ENCODE peak calls at places on chromosome 4, in five cellular contexts. K is PC-3, N is GM23248, A is MM.1S, C is mammary epithelial cell. G is an unnamed sample.

GRCh38 chr4:89640620-89641366 is 196.2 kb downstream of the SNCA start:
- DNase-seq in C (peak; percentile 14), K (peak; percentile 10), A (peak; percentile 39), N (peak; percentile 82), G (peak; percentile 96)

GRCh38 chr4:168501407-168501806 is 4.6 kb downstream of the PALLD start:
- DNase-seq in N (no peak), A (no peak), K (peak; percentile 89), C (no peak), G (no peak)

GRCh38 chr4:26999689-27000088 is 139.0 kb downstream of the STIM2 start:
- DNase-seq in C (no peak), K (no peak), A (no peak), N (no peak), G (no peak)

GRCh38 chr4:41661447-41662076 is 87.0 kb downstream of the PHOX2B start:
- DNase-seq in A (peak; percentile 19), N (peak; percentile 62), K (peak; percentile 67), C (peak; percentile 19), G (peak; percentile 58)

GRCh38 chr4:6516281-6516680 is 43.9 kb upstream of the PPP2R2C start:
- DNase-seq in N (no peak), K (no peak), A (no peak), C (no peak), G (no peak)

GRCh38 chr4:188053302-188053701 is 56.1 kb downstream of the TRIML2 start:
- DNase-seq in N (no peak), A (no peak), C (no peak), K (no peak), G (peak; percentile 16)

GRCh38 chr4:55549888-55550287 is 3.2 kb upstream of the CLOCK start:
- DNase-seq in K (peak; percentile 99), C (peak; percentile 97), A (no peak), N (peak; percentile 86), G (no peak)

GRCh38 chr4:94516999-94517398 is 65.3 kb downstream of the PDLIM5 start:
- DNase-seq in N (peak; percentile 48), K (peak; percentile 83), A (no peak), C (peak; percentile 83), G (no peak)

GRCh38 chr4:161178310-161178709 is 985.5 kb downstream of the FSTL5 start:
- DNase-seq in K (no peak), A (no peak), N (no peak), C (no peak), G (no peak)

GRCh38 chr4:122707503-122707902 is 25.0 kb upstream of the BBS12 start:
- DNase-seq in K (no peak), N (no peak), C (no peak), A (no peak), G (no peak)

GRCh38 chr4:174873931-174874330 is 44.2 kb upstream of the ADAM29 start:
- DNase-seq in A (peak; percentile 31), K (peak; percentile 63), C (no peak), N (peak; percentile 18), G (peak; percentile 41)

GRCh38 chr4:7000421-7001176 is 42.6 kb upstream of the TADA2B start:
- DNase-seq in K (no peak), N (no peak), C (no peak), A (no peak), G (no peak)

GRCh38 chr4:176575141-176575731 is 217.5 kb downstream of the VEGFC start:
- DNase-seq in N (peak; percentile 26), K (no peak), C (no peak), A (no peak), G (no peak)

GRCh38 chr4:27930976-27931375 is 1070.3 kb downstream of the STIM2 start:
- DNase-seq in A (no peak), K (no peak), C (no peak), N (no peak), G (no peak)

DNA sequence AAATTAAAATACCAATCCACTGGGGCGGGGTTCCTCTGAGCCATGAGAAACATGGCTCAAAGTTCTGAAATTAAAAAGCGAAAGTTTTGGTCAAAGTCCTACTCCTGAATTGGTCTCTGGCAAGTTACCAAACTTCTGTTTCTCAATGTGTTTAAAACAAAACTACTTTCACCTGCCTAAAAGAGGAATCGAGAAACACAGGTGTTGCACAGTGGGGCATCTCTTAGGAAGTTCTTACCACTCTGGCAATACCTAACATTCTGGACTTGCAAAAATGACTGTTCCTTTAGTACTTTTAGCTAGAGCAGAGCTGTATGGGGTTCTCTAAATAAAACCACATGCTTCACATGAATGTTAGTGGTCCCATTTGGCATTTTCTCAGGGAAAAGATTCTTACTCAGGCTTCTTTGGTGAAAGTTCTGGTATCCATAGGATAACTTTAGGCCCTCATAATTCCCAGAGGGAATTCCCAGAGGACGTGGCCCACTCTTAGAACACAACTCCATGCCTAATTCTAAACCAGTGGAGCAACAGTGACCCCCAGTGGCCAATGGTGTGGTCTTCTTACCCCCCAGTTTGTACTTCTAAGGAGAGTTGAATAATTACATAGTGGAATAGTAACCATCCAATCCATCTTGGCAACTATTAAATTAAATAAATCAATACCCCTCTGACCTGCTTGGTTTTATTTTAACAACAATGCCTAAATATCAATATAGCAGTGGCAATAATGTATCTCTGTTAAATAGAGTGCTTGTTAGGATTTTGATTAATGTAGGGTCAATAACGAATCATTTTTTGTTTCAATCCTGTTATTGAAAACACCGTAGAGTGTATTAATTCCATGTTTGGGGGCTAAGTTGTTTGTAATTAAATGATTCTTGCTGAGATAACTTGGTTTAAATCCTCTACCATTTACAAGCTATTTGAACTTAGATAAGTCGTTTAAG is 21.9 kb downstream of the BMP3 start:
- DNase-seq in A (peak; percentile 96), C (peak; percentile 26), N (peak; percentile 61), K (peak; percentile 74), G (peak; percentile 82)
- TF ChIP-seq EZH2 in A (no peak), C (no peak), N (no peak), K (no peak), G (no peak)

DNA sequence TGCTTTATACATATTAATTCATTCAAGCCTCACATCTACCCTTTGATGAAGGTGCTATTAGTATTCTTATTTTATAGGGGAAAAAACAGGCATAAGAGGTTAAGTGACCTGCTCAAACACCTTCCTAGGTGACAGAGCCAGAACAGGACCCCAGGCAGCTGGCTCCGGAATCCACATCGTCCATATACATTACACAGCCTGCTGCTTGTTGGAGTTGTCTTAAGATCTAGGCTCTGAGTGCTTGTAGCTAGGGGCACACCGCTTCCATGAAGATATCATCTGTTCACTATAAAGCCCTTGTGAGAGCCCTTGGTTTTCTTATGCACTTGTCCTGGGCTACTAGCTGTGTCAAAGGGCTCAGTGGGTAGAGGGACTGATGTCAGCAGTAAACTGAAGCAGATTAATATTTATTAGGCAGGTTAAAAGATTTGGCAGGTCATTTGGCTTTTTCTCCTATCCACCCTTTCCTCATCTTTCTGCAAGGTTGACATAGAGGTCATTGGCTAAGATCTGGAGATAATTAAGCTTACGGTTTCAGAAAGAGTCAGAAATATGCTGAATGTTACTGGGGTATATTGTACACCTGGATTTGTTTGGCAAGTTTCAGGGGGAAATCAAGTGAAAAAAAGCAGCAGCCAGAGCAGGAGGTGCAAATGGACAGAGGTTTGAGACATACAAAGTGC is 195.4 kb downstream of the SOWAHB start:
- DNase-seq in N (no peak), K (no peak), A (peak; percentile 60), C (no peak), G (no peak)
- H3K27ac ChIP-seq in N (peak overlapping the region; percentile 53), K (peak overlapping the region; percentile 99), A (peak overlapping the region; percentile 77), C (peak overlapping the region; percentile 92), G (no peak overlapping the region)

DNA sequence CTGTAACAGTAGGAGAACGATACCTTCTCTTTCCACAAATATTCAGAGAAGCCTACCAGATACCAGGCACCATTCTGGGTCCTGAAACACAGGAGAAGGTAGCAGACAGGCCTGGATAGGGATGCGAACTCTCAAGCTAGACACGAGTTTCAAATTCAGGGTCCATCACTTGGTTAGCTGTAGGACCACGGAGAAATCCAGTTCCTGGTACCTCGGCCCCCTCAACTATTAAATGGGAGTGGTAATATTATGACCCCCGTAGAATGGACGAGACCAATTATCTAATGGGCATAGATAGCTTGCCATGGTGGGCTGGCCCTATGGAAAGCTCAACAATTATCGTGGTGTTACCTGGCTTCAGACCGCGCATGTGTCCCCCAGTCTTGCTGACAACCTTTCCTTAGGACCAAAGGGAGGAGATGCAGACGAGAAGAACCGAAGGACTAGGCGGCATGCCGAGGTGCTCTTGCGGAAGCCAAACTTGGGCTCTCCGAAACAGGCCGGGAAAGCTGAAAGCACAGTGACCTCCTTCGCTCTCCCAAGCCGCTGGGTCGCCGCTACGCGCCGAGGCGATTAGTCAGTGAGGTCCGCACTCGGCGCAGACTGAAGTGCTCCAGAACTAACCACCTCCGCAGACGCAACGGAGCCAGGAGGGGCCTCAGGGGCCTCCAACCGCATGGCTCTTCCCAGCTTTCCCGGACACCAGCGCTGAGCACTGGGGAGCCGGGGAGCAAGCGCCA is 19.6 kb downstream of the NKX3-2 start:
- DNase-seq in C (no peak), A (no peak), K (no peak), N (peak; percentile 36), G (no peak)
- TF ChIP-seq EZH2 in C (no peak), A (no peak), K (no peak), N (no peak), G (peak; percentile 74)

DNA sequence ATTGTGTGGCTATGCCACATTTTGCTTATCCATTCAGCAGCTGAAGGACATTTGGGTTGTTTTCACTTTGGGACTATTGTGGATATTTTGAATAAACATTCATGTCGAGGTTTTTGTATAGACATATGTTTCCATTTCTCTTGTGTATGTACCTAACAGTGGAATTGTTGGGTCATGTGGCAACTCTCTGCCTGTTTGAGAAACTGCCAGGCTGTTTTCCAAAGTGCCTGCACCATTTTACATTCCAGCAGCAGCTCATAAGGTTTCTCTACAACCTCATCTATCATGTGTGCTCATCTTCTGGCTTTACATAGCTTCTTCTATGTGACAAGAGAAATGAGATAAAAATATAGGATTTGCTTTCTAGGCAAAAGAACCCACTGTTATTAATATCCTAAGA is 29.5 kb upstream of the TSPAN5 start:
- DNase-seq in N (peak; percentile 32), K (no peak), C (no peak), A (no peak), G (no peak)
- H3K27ac ChIP-seq in N (peak overlapping the region; percentile 38), K (no peak overlapping the region), C (no peak overlapping the region), A (no peak overlapping the region), G (no peak overlapping the region)

GRCh38 chr4:8269535-8270417 is at the start of gene HTRA3:
- DNase-seq in A (no peak), C (no peak), N (peak; percentile 56), K (peak; percentile 33), G (peak; percentile 76)
- TF ChIP-seq EZH2 in A (no peak), C (no peak), N (no peak), K (no peak), G (peak; percentile 87)

GRCh38 chr4:38802561-38803355 is 1.8 kb downstream of the TLR1 start:
- DNase-seq in A (no peak), N (no peak), K (peak; percentile 7), C (no peak), G (no peak)

GRCh38 chr4:38804654-38805295 is at the start of gene TLR1:
- DNase-seq in C (peak; percentile 43), A (peak; percentile 78), K (peak; percentile 65), N (peak; percentile 56), G (peak; percentile 4)

GRCh38 chr4:38800956-38801450 is 3.6 kb downstream of the TLR1 start:
- DNase-seq in A (no peak), K (no peak), C (no peak), N (no peak), G (no peak)

GRCh38 chr4:38803833-38804653 is 548 bp downstream of the TLR1 start:
- DNase-seq in K (peak; percentile 23), C (no peak), N (no peak), A (peak; percentile 68), G (no peak)

GRCh38 chr4:38805530-38806145 is 1.0 kb upstream of the TLR1 start:
- DNase-seq in K (no peak), N (peak; percentile 12), C (no peak), A (peak; percentile 73), G (no peak)
- H3K27ac ChIP-seq in K (no peak overlapping the region), N (no peak overlapping the region), C (no peak overlapping the region), A (peak overlapping the region; percentile 91), G (no peak overlapping the region)

GRCh38 chr4:107825072-107825789 is 499 bp downstream of the SGMS2 start:
- DNase-seq in N (peak; percentile 78), A (no peak), K (peak; percentile 52), C (peak; percentile 71), G (peak; percentile 75)
- TF ChIP-seq EZH2 in N (no peak), A (no peak), K (no peak), C (no peak), G (no peak)

G was measured in neural progenitor cell.